ENCODE peak calls at places on chromosomes 16 and 17, in five cellular contexts. One of them, this sample, is unnamed.

GRCh38 chr16:9258423-9259051 is 167.1 kb downstream of the HAPSTR1 start:
- DNase-seq in GM23338: peak
- DNase-seq in fibroblast of pulmonary artery: peak
- DNase-seq in AG10803: no peak
- DNase-seq in AG04449: no peak
- DNase-seq in this sample: no peak

GRCh38 chr16:49902908-49903307 is 47.0 kb upstream of the ZNF423 start:
- DNase-seq in GM23338: no peak
- DNase-seq in fibroblast of pulmonary artery: no peak
- DNase-seq in AG10803: no peak
- DNase-seq in AG04449: no peak
- DNase-seq in this sample: no peak

GRCh38 chr17:66661411-66661843 is 173.5 kb upstream of the CACNG5 start:
- DNase-seq in GM23338: no peak
- DNase-seq in fibroblast of pulmonary artery: peak
- DNase-seq in AG10803: peak
- DNase-seq in AG04449: no peak
- DNase-seq in this sample: no peak

GRCh38 chr17:4738136-4739121 is 1.2 kb upstream of the ZMYND15 start:
- DNase-seq in GM23338: peak
- DNase-seq in fibroblast of pulmonary artery: no peak
- DNase-seq in AG10803: no peak
- DNase-seq in AG04449: no peak
- DNase-seq in this sample: no peak

GRCh38 chr16:51121850-51122249 is 29.2 kb downstream of the SALL1 start:
- DNase-seq in GM23338: peak
- DNase-seq in fibroblast of pulmonary artery: no peak
- DNase-seq in AG10803: no peak
- DNase-seq in AG04449: no peak
- DNase-seq in this sample: no peak

GRCh38 chr17:61427567-61427966 is 24.7 kb upstream of the TBX4 start:
- DNase-seq in GM23338: no peak
- DNase-seq in fibroblast of pulmonary artery: no peak
- DNase-seq in AG10803: no peak
- DNase-seq in AG04449: no peak
- DNase-seq in this sample: no peak

GRCh38 chr16:56625943-56626654 is 518 bp downstream of the MT1E start:
- DNase-seq in GM23338: no peak
- DNase-seq in fibroblast of pulmonary artery: peak
- DNase-seq in AG10803: peak
- DNase-seq in AG04449: no peak
- DNase-seq in this sample: no peak

GRCh38 chr17:18146259-18146658 is 37.4 kb upstream of the ALKBH5 start:
- DNase-seq in GM23338: no peak
- DNase-seq in fibroblast of pulmonary artery: no peak
- DNase-seq in AG10803: no peak
- DNase-seq in AG04449: no peak
- DNase-seq in this sample: no peak

GRCh38 chr17:75799402-75799801 is 14.8 kb downstream of the UNK start:
- DNase-seq in GM23338: no peak
- DNase-seq in fibroblast of pulmonary artery: no peak
- DNase-seq in AG10803: no peak
- DNase-seq in AG04449: no peak
- DNase-seq in this sample: no peak

GRCh38 chr16:57999971-58000705 is at the start of gene ZNF319:
- DNase-seq in GM23338: peak
- DNase-seq in fibroblast of pulmonary artery: no peak
- DNase-seq in AG10803: peak
- DNase-seq in AG04449: no peak
- DNase-seq in this sample: no peak

GRCh38 chr17:81870978-81871386 is at the start of gene ARHGDIA:
- DNase-seq in GM23338: no peak
- DNase-seq in fibroblast of pulmonary artery: no peak
- DNase-seq in AG10803: no peak
- DNase-seq in AG04449: no peak
- DNase-seq in this sample: no peak

GRCh38 chr17:27601069-27601974 is 29.7 kb upstream of the LGALS9 start:
- DNase-seq in GM23338: peak
- DNase-seq in fibroblast of pulmonary artery: peak
- DNase-seq in AG10803: peak
- DNase-seq in AG04449: no peak
- DNase-seq in this sample: peak
- H3K4me3 ChIP-seq in GM23338: no peak
- H3K4me3 ChIP-seq in fibroblast of pulmonary artery: no peak
- H3K4me3 ChIP-seq in AG10803: no peak
- H3K4me3 ChIP-seq in AG04449: no peak
- H3K4me3 ChIP-seq in this sample: no peak

DNA sequence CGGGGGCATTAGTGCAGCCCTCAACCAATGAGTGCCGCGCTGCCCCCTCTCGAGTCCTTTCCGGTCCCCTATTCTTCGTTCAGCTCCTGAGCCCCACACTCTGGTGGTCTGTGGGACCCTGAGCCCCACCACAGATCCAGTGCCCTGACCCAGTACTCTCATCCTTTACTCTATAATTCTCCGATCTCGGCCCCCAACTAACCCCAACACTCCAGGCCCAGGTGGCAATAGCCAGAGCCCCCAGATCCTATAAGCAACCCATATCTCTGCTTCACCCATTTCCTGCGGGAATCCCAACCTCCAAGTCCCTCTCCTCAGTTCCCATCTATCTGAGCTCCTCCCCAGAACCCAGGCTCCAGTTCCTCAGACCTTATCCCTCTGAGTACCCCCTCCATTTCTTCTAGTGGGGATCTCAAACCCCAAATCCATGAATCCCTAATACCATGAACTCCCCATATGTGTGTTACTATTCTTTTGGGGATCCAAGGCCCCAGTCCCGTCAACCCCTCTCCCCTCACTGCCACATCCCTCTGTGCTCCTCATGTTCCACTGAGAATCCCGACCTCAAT is 1.0 kb upstream of the TBC1D10B start:
- DNase-seq in GM23338: peak
- DNase-seq in fibroblast of pulmonary artery: no peak
- DNase-seq in AG10803: no peak
- DNase-seq in AG04449: no peak
- DNase-seq in this sample: no peak
- TF ChIP-seq CTCF in GM23338: no peak
- TF ChIP-seq CTCF in fibroblast of pulmonary artery: no peak
- TF ChIP-seq CTCF in AG10803: no peak
- TF ChIP-seq CTCF in AG04449: no peak
- TF ChIP-seq CTCF in this sample: no peak

GRCh38 chr17:83199500-83200201 is 120.2 kb downstream of the METRNL start:
- DNase-seq in GM23338: no peak
- DNase-seq in fibroblast of pulmonary artery: no peak
- DNase-seq in AG10803: peak
- DNase-seq in AG04449: no peak
- DNase-seq in this sample: no peak
- H3K4me3 ChIP-seq in GM23338: no peak
- H3K4me3 ChIP-seq in fibroblast of pulmonary artery: no peak
- H3K4me3 ChIP-seq in AG10803: no peak
- H3K4me3 ChIP-seq in AG04449: no peak
- H3K4me3 ChIP-seq in this sample: peak

GRCh38 chr16:71567931-71568330 is 9.0 kb downstream of the TAT start:
- DNase-seq in GM23338: no peak
- DNase-seq in fibroblast of pulmonary artery: no peak
- DNase-seq in AG10803: no peak
- DNase-seq in AG04449: no peak
- DNase-seq in this sample: no peak

GRCh38 chr16:71572497-71573116 is 4.3 kb downstream of the TAT start:
- DNase-seq in GM23338: no peak
- DNase-seq in fibroblast of pulmonary artery: no peak
- DNase-seq in AG10803: no peak
- DNase-seq in AG04449: no peak
- DNase-seq in this sample: no peak

GRCh38 chr16:71569621-71570020 is 7.3 kb downstream of the TAT start:
- DNase-seq in GM23338: no peak
- DNase-seq in fibroblast of pulmonary artery: no peak
- DNase-seq in AG10803: no peak
- DNase-seq in AG04449: no peak
- DNase-seq in this sample: no peak

GRCh38 chr16:71568541-71568940 is 8.4 kb downstream of the TAT start:
- DNase-seq in GM23338: no peak
- DNase-seq in fibroblast of pulmonary artery: peak
- DNase-seq in AG10803: no peak
- DNase-seq in AG04449: no peak
- DNase-seq in this sample: no peak

GRCh38 chr16:71570143-71570542 is 6.7 kb downstream of the TAT start:
- DNase-seq in GM23338: no peak
- DNase-seq in fibroblast of pulmonary artery: no peak
- DNase-seq in AG10803: no peak
- DNase-seq in AG04449: no peak
- DNase-seq in this sample: no peak
- TF ChIP-seq CTCF in GM23338: no peak
- TF ChIP-seq CTCF in fibroblast of pulmonary artery: no peak
- TF ChIP-seq CTCF in AG10803: no peak
- TF ChIP-seq CTCF in AG04449: no peak
- TF ChIP-seq CTCF in this sample: no peak